ENCODE peak calls at places on chromosomes 5 and 9, in five cellular contexts. E is A549, G is kidney, B is fibroblast of lung, V is uterus. A is an unnamed sample.
A peak's percentile ranks its signal among the peaks of the same experiment; 100 is the strongest.

GRCh38 chr9:7549261-7549660 is 250.3 kb downstream of the DMAC1 start:
- DNase-seq in G (peak; percentile 37), V (no peak), E (no peak), B (no peak), A (no peak)

GRCh38 chr5:61575103-61575502 is 243.0 kb downstream of the ZSWIM6 start:
- DNase-seq in V (no peak), E (peak; percentile 26), B (peak; percentile 92), G (no peak), A (no peak)

GRCh38 chr9:97906236-97906831 is 16.0 kb downstream of the TRMO start:
- DNase-seq in E (no peak), G (no peak), B (peak; percentile 3), V (no peak), A (peak; percentile 74)

GRCh38 chr9:76194896-76195295 is 199.3 kb downstream of the RFK start:
- DNase-seq in E (no peak), V (no peak), B (peak; percentile 66), G (no peak), A (no peak)

GRCh38 chr5:100584889-100585288 is 49.7 kb downstream of the FAM174A start:
- DNase-seq in E (no peak), B (no peak), G (no peak), V (no peak), A (no peak)

GRCh38 chr9:76583256-76583655 is 124.3 kb downstream of the GCNT1 start:
- DNase-seq in B (no peak), V (no peak), G (no peak), E (no peak), A (no peak)

GRCh38 chr5:58151414-58151813 is 308.5 kb downstream of the PLK2 start:
- DNase-seq in V (no peak), G (no peak), B (no peak), E (no peak), A (no peak)

GRCh38 chr9:7108956-7109355 is 351.2 kb downstream of the KDM4C start:
- DNase-seq in E (no peak), V (no peak), G (no peak), B (no peak), A (no peak)

GRCh38 chr5:67182406-67182805 is 14.2 kb downstream of the CD180 start:
- DNase-seq in B (peak; percentile 91), E (peak; percentile 12), G (peak; percentile 81), V (peak; percentile 82), A (peak; percentile 35)

GRCh38 chr9:116355153-116355827 is 201.7 kb downstream of the PAPPA start:
- DNase-seq in G (no peak), V (peak; percentile 43), E (no peak), B (peak; percentile 66), A (no peak)

GRCh38 chr5:156388233-156388632 is 61.3 kb downstream of the SGCD start:
- DNase-seq in V (no peak), G (no peak), B (no peak), E (no peak), A (no peak)

GRCh38 chr5:134371834-134372340 is 518 bp downstream of the UBE2B start:
- DNase-seq in V (no peak), G (peak; percentile 88), B (peak; percentile 36), E (peak; percentile 54), A (peak; percentile 39)

GRCh38 chr5:132479073-132479811 is 11.3 kb downstream of the IRF1 start:
- DNase-seq in V (no peak), B (no peak), E (no peak), G (peak; percentile 4), A (no peak)

GRCh38 chr9:79015951-79016350 is 555.8 kb upstream of the TLE4 start:
- DNase-seq in G (no peak), V (no peak), E (no peak), B (no peak), A (no peak)

GRCh38 chr9:78369644-78370219 is 72.8 kb downstream of the PSAT1 start:
- DNase-seq in B (peak; percentile 53), V (peak; percentile 42), G (peak; percentile 80), E (peak; percentile 66), A (peak; percentile 33)

GRCh38 chr5:132413567-132413966 is 44.1 kb downstream of the SLC22A5 start:
- DNase-seq in B (no peak), G (no peak), V (no peak), E (no peak), A (no peak)

GRCh38 chr5:88486466-88486865 is 217.8 kb upstream of the TMEM161B start:
- DNase-seq in G (no peak), B (no peak), E (no peak), V (no peak), A (no peak)

GRCh38 chr5:126589536-126590297 is 5.3 kb downstream of the ALDH7A1 start:
- DNase-seq in V (no peak), B (no peak), E (no peak), G (no peak), A (no peak)

GRCh38 chr5:90803891-90804290 is 245.3 kb downstream of the ADGRV1 start:
- DNase-seq in E (no peak), B (peak; percentile 8), G (no peak), V (no peak), A (no peak)

GRCh38 chr5:74519161-74519571 is 121.4 kb downstream of the ENC1 start:
- DNase-seq in E (peak; percentile 11), G (no peak), B (no peak), V (no peak), A (no peak)

GRCh38 chr9:85599540-85600140 is 142.1 kb downstream of the AGTPBP1 start:
- DNase-seq in G (no peak), B (peak; percentile 55), E (no peak), V (no peak), A (no peak)

GRCh38 chr5:123803359-123803758 is 291.4 kb downstream of the CSNK1G3 start:
- DNase-seq in V (no peak), G (no peak), B (no peak), E (no peak), A (no peak)

GRCh38 chr5:152688561-152689274 is 283.6 kb upstream of the NMUR2 start:
- DNase-seq in G (peak; percentile 75), E (peak; percentile 54), V (peak; percentile 25), B (peak; percentile 99), A (no peak)

GRCh38 chr5:95446009-95446408 is 54.8 kb downstream of the FAM81B start:
- DNase-seq in E (no peak), B (peak; percentile 91), G (no peak), V (no peak), A (no peak)

DNA sequence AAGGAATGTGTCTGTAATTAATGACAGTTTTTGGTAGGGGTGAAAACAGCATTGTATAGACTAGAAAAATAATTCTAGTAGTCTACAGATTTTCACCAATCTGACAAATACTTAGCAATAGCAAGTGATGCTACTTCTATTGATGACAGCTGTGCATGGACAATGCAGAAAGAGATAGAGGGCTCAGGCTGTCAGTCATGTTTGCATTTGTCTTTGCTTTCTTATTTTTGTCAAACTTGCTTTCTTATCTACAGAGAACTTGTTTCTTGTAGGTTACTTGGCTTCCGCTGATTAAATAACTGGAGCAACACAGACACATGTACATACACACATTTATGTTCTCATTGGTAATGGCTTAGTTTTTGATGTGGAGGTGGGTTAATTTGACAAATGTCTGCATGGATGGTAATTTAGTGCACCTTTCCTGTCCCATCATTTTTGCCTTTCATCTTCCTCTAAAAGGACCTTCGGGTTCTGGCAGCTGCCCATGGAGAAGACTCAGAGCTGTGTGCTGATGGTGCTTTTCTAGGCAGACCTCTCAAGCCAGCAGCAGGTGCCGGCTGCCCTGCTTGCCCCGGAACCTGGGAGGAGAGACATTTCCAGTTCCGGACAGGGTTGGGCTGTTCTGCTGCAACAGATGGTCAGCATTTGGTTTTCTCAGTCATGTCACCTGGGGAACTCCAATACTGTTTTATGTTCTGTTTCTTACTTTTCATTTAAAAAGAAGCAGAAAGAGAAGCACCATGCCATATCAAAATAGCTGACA is 28.8 kb downstream of the CAMK4 start:
- DNase-seq in E (no peak), V (no peak), G (no peak), B (no peak), A (peak; percentile 47)
- H3K4me1 ChIP-seq in E (no peaks in the 10 kb centered on the region), V (no peaks in the 10 kb centered on the region), G (no peaks in the 10 kb centered on the region), B (no peaks in the 10 kb centered on the region), A (peaks cover 43% of the 10 kb centered on the region)

GRCh38 chr5:83510199-83510730 is 38.7 kb downstream of the VCAN start:
- DNase-seq in G (no peak), V (no peak), B (peak; percentile 36), E (no peak), A (no peak)
- H3K4me3 ChIP-seq in G (no peak overlapping the region), V (no peak overlapping the region), B (peak overlapping the region; percentile 11), E (no peak overlapping the region), A (no peak overlapping the region)

DNA sequence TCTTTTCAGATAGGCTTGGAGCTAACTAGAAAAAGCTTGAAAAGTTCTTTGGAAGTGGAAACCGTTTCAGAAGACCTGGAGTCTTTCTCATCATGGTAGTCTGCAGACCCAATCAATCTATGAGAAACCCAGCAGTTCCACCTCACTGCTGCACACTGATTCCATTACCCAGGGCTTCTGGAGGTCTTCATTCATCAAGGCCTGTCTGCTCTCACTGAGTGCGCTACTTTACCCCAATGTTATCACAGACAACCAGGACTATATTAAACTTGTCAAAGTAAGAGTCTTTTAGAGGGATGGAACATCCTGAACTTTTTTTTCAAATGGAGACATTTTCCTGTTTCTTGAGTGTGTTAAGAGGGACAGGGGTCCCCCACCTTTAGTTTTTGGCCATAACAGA is 93.1 kb downstream of the BOD1 start:
- DNase-seq in V (no peak), B (no peak), E (no peak), G (no peak), A (no peak)
- H3K27ac ChIP-seq in V (no peak overlapping the region), B (no peak overlapping the region), E (no peak overlapping the region), G (no peak overlapping the region), A (no peak overlapping the region)

GRCh38 chr5:179620703-179621350 is 2.6 kb downstream of the HNRNPH1 start:
- DNase-seq in G (no peak), B (peak; percentile 57), V (no peak), E (no peak), A (no peak)

GRCh38 chr5:179618923-179619554 is 4.4 kb downstream of the HNRNPH1 start:
- DNase-seq in E (no peak), G (no peak), V (no peak), B (no peak), A (no peak)

GRCh38 chr5:179621551-179621971 is 1.9 kb downstream of the HNRNPH1 start:
- DNase-seq in G (no peak), E (no peak), V (no peak), B (no peak), A (no peak)

GRCh38 chr5:179619776-179620175 is 3.7 kb downstream of the HNRNPH1 start:
- DNase-seq in V (no peak), G (no peak), E (no peak), B (no peak), A (no peak)

GRCh38 chr5:179620293-179620692 is 3.2 kb downstream of the HNRNPH1 start:
- DNase-seq in E (no peak), G (no peak), V (no peak), B (no peak), A (no peak)
- H3K4me1 ChIP-seq in E (peaks cover 51% of the 10 kb centered on the region), G (peaks cover 32% of the 10 kb centered on the region), V (peaks cover 20% of the 10 kb centered on the region), B (peaks cover 9% of the 10 kb centered on the region), A (peaks cover 65% of the 10 kb centered on the region)

GRCh38 chr9:136996361-136997281 is at the start of gene CLIC3:
- DNase-seq in G (no peak), V (no peak), E (peak; percentile 51), B (peak; percentile 36), A (no peak)

GRCh38 chr9:136995370-136995769 is 998 bp downstream of the CLIC3 start:
- DNase-seq in V (no peak), E (no peak), G (no peak), B (no peak), A (no peak)

GRCh38 chr9:136994180-136994884 is 2.0 kb downstream of the CLIC3 start:
- DNase-seq in E (no peak), G (no peak), V (no peak), B (no peak), A (no peak)

GRCh38 chr9:136994885-136995224 is 1.5 kb downstream of the CLIC3 start:
- DNase-seq in G (no peak), B (no peak), V (no peak), E (no peak), A (no peak)

GRCh38 chr9:136995772-136996308 is 528 bp downstream of the CLIC3 start:
- DNase-seq in E (no peak), B (peak; percentile 50), V (no peak), G (no peak), A (no peak)
- H3K4me3 ChIP-seq in E (peak overlapping the region; percentile 30), B (no peak overlapping the region), V (no peak overlapping the region), G (no peak overlapping the region), A (peak overlapping the region; percentile 35)

A was measured in naive thymus-derived CD4-positive, alpha-beta T cell.